ENCODE peak calls at places on chromosomes 6 and 20, in five cellular contexts. O is pancreas, M is body of pancreas, Q is RWPE2, D is pons. T is an unnamed sample.

GRCh38 chr6:56732517-56732916 is 89.8 kb upstream of the DST start:
- DNase-seq in O (no peak), M (no peak), Q (no peak), D (no peak), T (no peak)

GRCh38 chr6:7550433-7550801 is 8.9 kb downstream of the DSP start:
- DNase-seq in O (no peak), M (no peak), Q (no peak), D (no peak), T (no peak)

GRCh38 chr6:18293192-18293904 is 29.0 kb upstream of the DEK start:
- DNase-seq in O (no peak), M (no peak), Q (no peak), D (no peak), T (peak; percentile 47)

GRCh38 chr6:133837801-133838349 is 51.0 kb upstream of the TCF21 start:
- DNase-seq in O (peak; percentile 74), M (peak; percentile 74), Q (peak; percentile 73), D (no peak), T (peak; percentile 75)

GRCh38 chr20:44651507-44652373 is at the start of gene ADA:
- DNase-seq in O (peak; percentile 73), M (peak; percentile 65), Q (peak; percentile 92), D (no peak), T (peak; percentile 81)

GRCh38 chr20:8132015-8132631 is at the start of gene PLCB1:
- DNase-seq in O (peak; percentile 90), M (peak; percentile 88), Q (peak; percentile 72), D (peak; percentile 65), T (peak; percentile 71)

GRCh38 chr20:21143194-21143890 is 17.5 kb downstream of the KIZ start:
- DNase-seq in O (no peak), M (no peak), Q (no peak), D (no peak), T (no peak)

GRCh38 chr20:57921701-57922482 is 212.1 kb upstream of the PMEPA1 start:
- DNase-seq in O (no peak), M (no peak), Q (no peak), D (no peak), T (no peak)

GRCh38 chr6:33636655-33637054 is 15.5 kb downstream of the ITPR3 start:
- DNase-seq in O (no peak), M (no peak), Q (no peak), D (no peak), T (no peak)

GRCh38 chr6:111604259-111605099 is 1.2 kb downstream of the TRAF3IP2 start:
- DNase-seq in O (no peak), M (peak; percentile 40), Q (no peak), D (peak; percentile 77), T (peak; percentile 60)

GRCh38 chr6:78513856-78514255 is 353.5 kb upstream of the IRAK1BP1 start:
- DNase-seq in O (no peak), M (no peak), Q (no peak), D (no peak), T (no peak)

GRCh38 chr6:53984163-53984562 is 127.1 kb upstream of the MLIP start:
- DNase-seq in O (no peak), M (no peak), Q (peak; percentile 81), D (no peak), T (no peak)

GRCh38 chr20:33687993-33688937 is 2.1 kb upstream of the E2F1 start:
- DNase-seq in O (no peak), M (no peak), Q (no peak), D (no peak), T (no peak)

GRCh38 chr20:63734946-63735858 is 1.3 kb upstream of the LIME1 start:
- DNase-seq in O (peak; percentile 45), M (no peak), Q (peak; percentile 91), D (no peak), T (no peak)

GRCh38 chr6:113644861-113645575 is 212.1 kb upstream of the MARCKS start:
- DNase-seq in O (no peak), M (no peak), Q (no peak), D (no peak), T (no peak)

GRCh38 chr6:41098366-41098765 is 25.6 kb downstream of the NFYA start:
- DNase-seq in O (no peak), M (no peak), Q (no peak), D (no peak), T (no peak)

T was measured in colonic mucosa.